ENCODE peak calls at places on chromosomes 12 and 14, in six cellular contexts. L is HCT116; S is left ventricle myocardium inferior; O is tibial nerve; G is effector memory CD4-positive, alpha-beta T cell; D is CD8-positive, alpha-beta memory T cell. H is an unnamed sample.

GRCh38 chr12:117370588-117370987 is 9.2 kb upstream of the NOS1 start:
- DNase-seq in L (no peak), O (no peak), G (no peak), S (no peak), D (no peak), H (no peak)

GRCh38 chr12:88944403-88944802 is 364.1 kb upstream of the KITLG start:
- DNase-seq in L (peak), D (no peak), G (no peak), S (no peak), O (no peak), H (no peak)

GRCh38 chr12:13198921-13199320 is 2.4 kb downstream of the EMP1 start:
- DNase-seq in S (no peak), O (no peak), D (no peak), G (no peak), L (no peak), H (no peak)

GRCh38 chr12:113184900-113185179 is 438 bp downstream of the DDX54 start:
- DNase-seq in L (peak), D (peak), O (peak), S (peak), G (peak), H (peak)

GRCh38 chr12:89345830-89346740 is 6.2 kb downstream of the DUSP6 start:
- DNase-seq in O (no peak), D (peak), G (peak), L (peak), S (peak), H (no peak)

GRCh38 chr14:68910540-68910939 is 68.6 kb downstream of the ACTN1 start:
- DNase-seq in D (no peak), O (no peak), G (no peak), L (no peak), S (no peak), H (no peak)

GRCh38 chr14:98947911-98948595 is 323.9 kb downstream of the BCL11B start:
- DNase-seq in D (no peak), O (no peak), G (no peak), L (no peak), S (no peak), H (no peak)

GRCh38 chr12:57299514-57300016 is 48.6 kb upstream of the STAC3 start:
- DNase-seq in G (no peak), S (no peak), O (no peak), L (no peak), D (no peak), H (no peak)

GRCh38 chr12:132765366-132765765 is 3.7 kb upstream of the ANKLE2 start:
- DNase-seq in S (no peak), D (no peak), O (no peak), G (no peak), L (no peak), H (no peak)

GRCh38 chr14:80959448-80960006 is 4.1 kb downstream of the TSHR start:
- DNase-seq in L (no peak), G (peak), O (no peak), D (peak), S (no peak), H (no peak)

GRCh38 chr12:108090107-108090899 is 38.8 kb upstream of the WSCD2 start:
- DNase-seq in G (no peak), O (no peak), S (no peak), D (no peak), L (no peak), H (no peak)

GRCh38 chr12:55057466-55057865 is 37.7 kb downstream of the NEUROD4 start:
- DNase-seq in L (no peak), O (no peak), D (no peak), S (no peak), G (no peak), H (no peak)

GRCh38 chr12:25386823-25387134 is 136.1 kb upstream of the KRAS start:
- DNase-seq in D (no peak), L (no peak), G (no peak), S (no peak), O (no peak), H (peak)

GRCh38 chr12:105222326-105222655 is 13.7 kb downstream of the APPL2 start:
- DNase-seq in G (no peak), L (no peak), S (no peak), D (no peak), O (no peak), H (no peak)

GRCh38 chr14:56004807-56005579 is 113.2 kb upstream of the PELI2 start:
- DNase-seq in D (no peak), S (no peak), L (no peak), G (no peak), O (no peak), H (no peak)

GRCh38 chr14:77301103-77301502 is 19.6 kb downstream of the POMT2 start:
- DNase-seq in D (peak), L (peak), G (peak), S (peak), O (peak), H (peak)

GRCh38 chr14:38469156-38469555 is 213.3 kb upstream of the CLEC14A start:
- DNase-seq in G (no peak), L (no peak), D (no peak), O (no peak), S (no peak), H (no peak)

GRCh38 chr12:106152334-106152733 is 13.6 kb upstream of the NUAK1 start:
- DNase-seq in S (no peak), O (no peak), D (no peak), L (no peak), G (no peak), H (no peak)

GRCh38 chr12:18363321-18363720 is 102.0 kb downstream of the PIK3C2G start:
- DNase-seq in D (no peak), S (no peak), L (no peak), O (no peak), G (no peak), H (no peak)

GRCh38 chr14:35898217-35898775 is 72.2 kb downstream of the BRMS1L start:
- DNase-seq in O (no peak), S (no peak), G (no peak), L (no peak), D (no peak), H (peak)

GRCh38 chr12:54200412-54200811 is 11.6 kb upstream of the SMUG1 start:
- DNase-seq in L (no peak), D (no peak), G (no peak), O (no peak), S (no peak), H (no peak)

GRCh38 chr12:2853626-2854025 is 3.2 kb downstream of the TEX52 start:
- DNase-seq in L (peak), D (no peak), O (peak), G (peak), S (peak), H (peak)

GRCh38 chr14:69850086-69850735 is 29.0 kb upstream of the SMOC1 start:
- DNase-seq in S (no peak), L (no peak), G (no peak), O (no peak), D (no peak), H (no peak)

GRCh38 chr14:104295681-104296387 is 157.4 kb downstream of the KIF26A start:
- DNase-seq in L (no peak), O (no peak), G (no peak), S (peak), D (peak), H (no peak)

GRCh38 chr12:52801773-52802172 is 5.9 kb upstream of the KRT3 start:
- DNase-seq in L (no peak), S (no peak), D (no peak), O (no peak), G (no peak), H (no peak)

GRCh38 chr12:106282457-106283097 is 20.0 kb upstream of the TCP11L2 start:
- DNase-seq in G (peak), O (no peak), L (peak), S (peak), D (peak), H (peak)

GRCh38 chr12:16946691-16947090 is 340.7 kb upstream of the LMO3 start:
- DNase-seq in O (no peak), S (no peak), G (no peak), L (no peak), D (no peak), H (no peak)

GRCh38 chr14:81435578-81436295 is 35.6 kb upstream of the STON2 start:
- DNase-seq in G (no peak), O (no peak), S (peak), D (no peak), L (no peak), H (peak)

GRCh38 chr12:118514297-118514696 is 137.9 kb downstream of the SUDS3 start:
- DNase-seq in G (no peak), S (no peak), D (no peak), L (no peak), O (no peak), H (no peak)

GRCh38 chr12:105013892-105014291 is 27.8 kb downstream of the NOPCHAP1 start:
- DNase-seq in O (no peak), S (no peak), G (no peak), L (no peak), D (no peak), H (no peak)

GRCh38 chr12:182381-182883 is 31.5 kb downstream of the SLC6A12 start:
- DNase-seq in O (no peak), L (no peak), D (no peak), G (no peak), S (peak), H (no peak)

GRCh38 chr12:111993290-111994150 is 19.4 kb downstream of the TMEM116 start:
- DNase-seq in D (peak), S (no peak), L (no peak), O (no peak), G (no peak), H (no peak)

GRCh38 chr12:111248221-111248620 is 120.7 kb downstream of the PHETA1 start:
- DNase-seq in D (no peak), O (no peak), G (no peak), S (no peak), L (no peak), H (no peak)

GRCh38 chr12:56487448-56488040 is 417 bp downstream of the GLS2 start:
- DNase-seq in S (no peak), D (peak), G (peak), L (no peak), O (no peak), H (no peak)

GRCh38 chr12:51884676-51885229 is 3.1 kb upstream of the ANKRD33 start:
- DNase-seq in S (no peak), L (peak), D (no peak), G (no peak), O (no peak), H (no peak)

GRCh38 chr14:59435987-59436386 is 29.2 kb downstream of the GPR135 start:
- DNase-seq in D (no peak), L (no peak), S (no peak), G (no peak), O (no peak), H (no peak)

GRCh38 chr12:109961612-109962011 is 34.6 kb downstream of the GIT2 start:
- DNase-seq in S (no peak), L (no peak), G (no peak), D (no peak), O (no peak), H (no peak)

GRCh38 chr12:30582943-30583342 is 112.7 kb downstream of the IPO8 start:
- DNase-seq in L (no peak), S (no peak), D (no peak), G (no peak), O (no peak), H (no peak)

GRCh38 chr12:13686243-13686642 is 295.2 kb downstream of the GRIN2B start:
- DNase-seq in D (no peak), G (no peak), S (no peak), O (no peak), L (no peak), H (no peak)

DNA sequence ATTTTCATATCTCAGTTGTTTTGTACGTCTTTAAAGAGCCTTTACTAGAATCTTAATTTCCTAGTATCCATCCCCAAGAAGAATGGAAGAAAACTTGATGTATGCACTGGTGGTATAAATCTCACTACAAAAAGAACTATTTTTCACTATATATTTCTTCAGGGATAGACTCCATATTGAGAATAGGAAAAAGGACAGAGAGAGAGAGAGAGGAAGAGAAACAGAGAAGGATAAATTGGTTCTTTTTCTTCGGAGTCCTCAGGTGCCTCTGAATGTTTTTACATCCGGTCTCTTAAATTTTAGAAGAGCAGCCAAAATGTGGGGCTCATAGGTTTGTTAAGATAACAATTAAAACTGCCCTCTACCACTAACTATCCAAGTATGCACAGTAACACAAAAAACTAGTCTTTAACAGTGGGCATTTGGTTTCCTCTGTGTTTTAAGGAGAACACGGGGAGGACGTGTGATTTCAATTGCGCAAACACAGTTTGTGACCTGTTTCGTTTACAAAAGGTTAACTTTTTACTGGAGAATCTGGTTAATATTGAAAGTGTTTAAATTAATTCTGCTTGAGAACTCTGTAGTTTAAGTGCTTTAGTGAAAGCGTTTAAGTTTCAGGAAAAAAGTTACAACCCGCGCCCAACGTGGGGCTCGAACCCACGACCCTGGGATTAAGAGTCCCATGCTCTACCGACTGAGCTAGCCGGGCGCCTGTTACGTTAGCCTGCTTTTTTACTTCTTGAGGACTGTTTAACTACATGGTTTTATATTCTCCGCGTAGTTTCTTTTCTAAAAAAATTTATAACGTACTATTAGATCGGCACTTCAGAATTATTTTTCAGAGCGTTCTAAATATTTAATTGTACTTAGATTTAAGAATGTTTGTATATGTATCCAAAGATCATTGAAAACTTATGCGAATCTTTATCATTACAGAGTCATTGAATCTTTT is 5.1 kb upstream of the PSMA3 start:
- DNase-seq in S (peak), G (peak), D (peak), O (peak), L (peak), H (peak)
- H3K27ac ChIP-seq in S (peak), G (peak), D (peak), O (peak), L (no peak), H (peak)

GRCh38 chr12:26988703-26989102 is 25.5 kb downstream of the TM7SF3 start:
- DNase-seq in L (no peak), D (no peak), G (no peak), O (no peak), S (no peak), H (no peak)

GRCh38 chr12:26982866-26983265 is 31.3 kb downstream of the TM7SF3 start:
- DNase-seq in S (no peak), L (no peak), D (no peak), G (no peak), O (no peak), H (no peak)

GRCh38 chr12:26989873-26990272 is 24.3 kb downstream of the TM7SF3 start:
- DNase-seq in G (no peak), O (no peak), D (no peak), L (no peak), S (no peak), H (no peak)

GRCh38 chr12:26991826-26992225 is 22.4 kb downstream of the TM7SF3 start:
- DNase-seq in G (no peak), L (no peak), O (no peak), S (no peak), D (no peak), H (no peak)

GRCh38 chr12:26987634-26988424 is 26.4 kb downstream of the TM7SF3 start:
- DNase-seq in L (no peak), D (no peak), S (no peak), O (no peak), G (no peak), H (no peak)
- H3K27ac ChIP-seq in L (no peak), D (no peak), S (no peak), O (peak), G (no peak), H (no peak)

GRCh38 chr12:6867407-6868210 is at the start of gene TPI1:
- DNase-seq in O (peak), G (peak), S (peak), L (no peak), D (peak), H (peak)

GRCh38 chr12:6871052-6871957 is 1.8 kb downstream of the SPSB2 start:
- DNase-seq in L (peak), O (no peak), D (no peak), G (peak), S (no peak), H (no peak)

GRCh38 chr12:6866920-6867406 is 368 bp upstream of the TPI1 start:
- DNase-seq in G (no peak), L (no peak), O (no peak), D (no peak), S (no peak), H (peak)

GRCh38 chr12:6868211-6869048 is 1.1 kb downstream of the TPI1 start:
- DNase-seq in L (no peak), G (no peak), O (no peak), D (no peak), S (no peak), H (no peak)

GRCh38 chr12:6869049-6870021 is 2.0 kb downstream of the TPI1 start:
- DNase-seq in S (peak), D (peak), G (peak), O (peak), L (peak), H (peak)
- H3K27ac ChIP-seq in S (peak), D (peak), G (peak), O (peak), L (peak), H (no peak)

GRCh38 chr12:46383654-46384450 is 11.3 kb upstream of the SLC38A2 start:
- DNase-seq in G (peak), S (peak), L (peak), D (peak), O (peak), H (peak)

GRCh38 chr12:46386360-46386867 is 13.8 kb upstream of the SLC38A2 start:
- DNase-seq in G (no peak), O (no peak), S (no peak), L (no peak), D (no peak), H (no peak)

GRCh38 chr12:46385439-46385838 is 12.9 kb upstream of the SLC38A2 start:
- DNase-seq in D (no peak), O (no peak), G (no peak), S (no peak), L (no peak), H (no peak)

GRCh38 chr12:46382974-46383653 is 10.5 kb upstream of the SLC38A2 start:
- DNase-seq in S (peak), D (peak), O (peak), G (peak), L (peak), H (peak)

DNA sequence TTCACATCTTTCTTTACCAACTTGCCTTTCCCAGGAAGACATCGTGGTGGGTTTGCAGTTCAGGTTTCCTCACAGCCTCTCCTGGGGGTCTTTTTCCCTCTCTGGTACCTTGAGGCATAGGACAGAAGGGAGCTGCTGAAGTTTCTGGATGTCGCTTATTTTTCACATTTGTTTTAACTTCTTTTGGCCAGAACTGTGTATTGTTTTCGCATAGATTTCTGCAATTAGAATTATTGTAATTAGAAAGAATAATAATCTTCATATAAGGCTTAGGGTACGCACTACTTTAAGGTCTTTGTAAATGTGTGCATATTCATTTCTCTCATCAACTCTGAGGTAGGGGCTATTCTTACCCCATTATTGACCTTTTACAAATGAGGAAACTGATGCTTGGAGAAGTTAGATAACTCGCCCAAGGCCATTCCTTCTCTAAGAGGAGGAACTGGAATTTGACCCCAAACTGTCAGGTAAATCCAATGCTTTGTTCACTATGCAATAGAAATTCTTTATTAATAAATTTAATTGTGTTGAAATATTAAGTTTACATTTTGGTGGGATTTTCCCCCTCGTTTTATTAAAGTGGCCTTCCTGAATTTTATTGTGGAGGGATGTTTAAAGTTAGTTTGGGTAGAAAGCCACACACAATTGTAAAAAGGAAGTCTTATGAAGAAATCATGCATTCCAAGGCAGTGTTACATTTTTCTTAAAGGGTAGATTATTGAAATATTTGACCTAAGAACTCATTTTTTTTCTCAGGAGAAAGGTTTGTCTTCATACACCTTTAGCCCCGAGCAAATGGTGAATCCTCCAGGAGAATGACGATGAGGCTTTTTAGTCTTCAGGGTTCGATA is 12.1 kb upstream of the SLC38A2 start:
- DNase-seq in O (no peak), D (no peak), L (no peak), S (no peak), G (no peak), H (no peak)
- H3K27ac ChIP-seq in O (peak), D (peak), L (peak), S (peak), G (peak), H (peak)

GRCh38 chr12:65623507-65623906 is 200.8 kb upstream of the HMGA2 start:
- DNase-seq in G (no peak), D (no peak), O (no peak), S (no peak), L (no peak), H (no peak)
- H3K27ac ChIP-seq in G (no peak), D (no peak), O (no peak), S (no peak), L (no peak), H (no peak)

GRCh38 chr14:89900822-89901221 is 53.7 kb downstream of the EFCAB11 start:
- DNase-seq in G (no peak), D (no peak), O (no peak), S (no peak), L (no peak), H (no peak)
- H3K27ac ChIP-seq in G (no peak), D (no peak), O (no peak), S (no peak), L (no peak), H (no peak)

GRCh38 chr12:69440886-69441285 is 29.3 kb upstream of the FRS2 start:
- DNase-seq in G (no peak), S (no peak), D (no peak), L (no peak), O (no peak), H (no peak)

GRCh38 chr12:69438539-69438938 is 31.6 kb upstream of the FRS2 start:
- DNase-seq in O (no peak), D (no peak), G (no peak), L (no peak), S (no peak), H (no peak)

GRCh38 chr12:69442894-69443293 is 27.3 kb upstream of the FRS2 start:
- DNase-seq in G (no peak), S (no peak), L (no peak), D (no peak), O (no peak), H (no peak)

GRCh38 chr12:69437073-69437472 is 33.1 kb upstream of the FRS2 start:
- DNase-seq in S (no peak), L (no peak), O (no peak), G (no peak), D (no peak), H (no peak)

GRCh38 chr12:69440016-69440415 is 30.2 kb upstream of the FRS2 start:
- DNase-seq in D (no peak), S (no peak), G (no peak), L (no peak), O (no peak), H (no peak)
- H3K27ac ChIP-seq in D (no peak), S (no peak), G (no peak), L (no peak), O (no peak), H (no peak)